ENCODE peak calls at places on chromosomes 1 and 21, in seven cellular contexts. Z is IMR-90, I is fibroblast of the aortic adventitia, N is fibroblast of villous mesenchyme, D is mucosa of descending colon, M is left ventricle myocardium inferior, G is tibial artery. P is an unnamed sample.
A peak's percentile ranks its signal among the peaks of the same experiment; 100 is the strongest.

GRCh38 chr1:110433803-110434202 is 17.1 kb upstream of the PROK1 start:
- DNase-seq in I (peak; percentile 30), D (no peak), M (peak; percentile 47), N (peak; percentile 63), Z (peak; percentile 20), G (no peak), P (peak; percentile 78)

GRCh38 chr1:190474587-190475305 is 2.9 kb downstream of the BRINP3 start:
- DNase-seq in M (no peak), G (no peak), I (peak; percentile 18), N (no peak), D (peak; percentile 59), Z (peak; percentile 3), P (no peak)

GRCh38 chr1:93433407-93433961 is 14.4 kb upstream of the FNBP1L start:
- DNase-seq in N (no peak), G (no peak), M (no peak), D (peak; percentile 37), Z (no peak), I (no peak), P (no peak)

GRCh38 chr21:35796834-35797233 is 263.5 kb downstream of the SETD4 start:
- DNase-seq in M (no peak), D (no peak), N (peak; percentile 9), G (no peak), I (peak; percentile 24), Z (peak; percentile 20), P (peak; percentile 11)

GRCh38 chr1:36884029-36884701 is 150.2 kb downstream of the GRIK3 start:
- DNase-seq in M (no peak), Z (no peak), I (no peak), N (no peak), G (peak; percentile 20), D (no peak), P (no peak)

GRCh38 chr1:216929870-216930582 is 206.8 kb upstream of the ESRRG start:
- DNase-seq in D (no peak), Z (peak; percentile 84), I (no peak), G (no peak), N (no peak), M (no peak), P (peak; percentile 59)

GRCh38 chr1:81044708-81045107 is 756.0 kb upstream of the ADGRL2 start:
- DNase-seq in N (no peak), M (no peak), Z (peak; percentile 5), G (no peak), D (no peak), I (peak; percentile 35), P (no peak)

GRCh38 chr21:37829447-37829846 is 86.8 kb downstream of the KCNJ6 start:
- DNase-seq in N (peak; percentile 26), D (peak; percentile 67), G (no peak), M (no peak), Z (peak; percentile 70), I (peak; percentile 7), P (no peak)

GRCh38 chr1:230160957-230161771 is 94.1 kb downstream of the GALNT2 start:
- DNase-seq in G (no peak), I (no peak), D (no peak), N (no peak), M (no peak), Z (peak; percentile 46), P (no peak)

GRCh38 chr1:113871597-113872113 is at the start of gene PTPN22:
- DNase-seq in M (no peak), I (peak; percentile 50), D (peak; percentile 56), Z (peak; percentile 83), G (no peak), N (peak; percentile 42), P (peak; percentile 83)

GRCh38 chr1:6038603-6039002 is 7.1 kb upstream of the KCNAB2 start:
- DNase-seq in I (no peak), M (no peak), G (no peak), D (no peak), Z (no peak), N (no peak), P (no peak)

GRCh38 chr1:234980657-234981396 is 147.8 kb downstream of the TOMM20 start:
- DNase-seq in D (peak; percentile 64), Z (peak; percentile 97), G (peak; percentile 95), N (peak; percentile 99), I (peak; percentile 97), M (peak; percentile 74), P (peak; percentile 99)

GRCh38 chr1:40802078-40803075 is 18.8 kb downstream of the KCNQ4 start:
- DNase-seq in Z (peak; percentile 59), M (peak; percentile 84), G (peak; percentile 93), N (peak; percentile 72), I (peak; percentile 48), D (peak; percentile 90), P (peak; percentile 83)

GRCh38 chr1:60655799-60656355 is 426.5 kb upstream of the NFIA start:
- DNase-seq in I (no peak), G (no peak), Z (no peak), M (no peak), N (no peak), D (no peak), P (no peak)

GRCh38 chr21:42684109-42684916 is 30.9 kb downstream of the PDE9A start:
- DNase-seq in G (no peak), Z (no peak), N (no peak), M (no peak), I (no peak), D (no peak), P (no peak)

GRCh38 chr1:37932759-37933158 is 14.1 kb downstream of the INPP5B start:
- DNase-seq in Z (peak; percentile 89), M (no peak), N (no peak), G (no peak), I (peak; percentile 34), D (no peak), P (peak; percentile 43)

GRCh38 chr1:147586412-147586811 is 45.1 kb downstream of the BCL9 start:
- DNase-seq in I (no peak), G (no peak), N (no peak), M (no peak), D (no peak), Z (no peak), P (no peak)

GRCh38 chr1:205577874-205578658 is 53.7 kb downstream of the ELK4 start:
- DNase-seq in N (no peak), I (no peak), Z (peak; percentile 82), D (no peak), G (no peak), M (no peak), P (no peak)
- H3K4me3 ChIP-seq in N (no peak overlapping the region), I (no peak overlapping the region), Z (no peak overlapping the region), D (no peak overlapping the region), G (no peak overlapping the region), M (no peak overlapping the region), P (no peak overlapping the region)

GRCh38 chr1:247371801-247372259 is 40.2 kb upstream of the ZNF496 start:
- DNase-seq in I (no peak), M (no peak), G (no peak), N (no peak), D (no peak), Z (no peak), P (no peak)
- TF ChIP-seq CTCF in I (no peak), M (no peak), G (no peak), N (no peak), D (no peak), Z (no peak), P (no peak)

GRCh38 chr1:172143384-172144025 is 277.0 kb upstream of the C1orf105 start:
- DNase-seq in I (peak; percentile 96), Z (peak; percentile 70), M (no peak), D (no peak), N (peak; percentile 78), G (no peak), P (peak; percentile 93)
- H3K4me3 ChIP-seq in I (peak overlapping the region; percentile 91), Z (peak overlapping the region; percentile 65), M (peak overlapping the region; percentile 65), D (no peak overlapping the region), N (peak overlapping the region; percentile 89), G (peak overlapping the region; percentile 70), P (peak overlapping the region; percentile 69)

GRCh38 chr1:74775735-74776134 is 42.8 kb downstream of the TYW3 start:
- DNase-seq in N (no peak), Z (no peak), D (no peak), G (no peak), I (no peak), M (no peak), P (no peak)
- TF ChIP-seq CTCF in N (no peak), Z (peak; percentile 14), D (no peak), G (no peak), I (no peak), M (no peak), P (no peak)

GRCh38 chr1:43300661-43301094 is at the start of gene TIE1:
- DNase-seq in D (peak; percentile 30), Z (no peak), M (peak; percentile 40), I (no peak), G (no peak), N (no peak), P (no peak)
- H3K4me3 ChIP-seq in D (no peak within 1 kb of the TSS), Z (no peak within 1 kb of the TSS), M (peak within 1 kb of the TSS; percentile 65), I (no peak within 1 kb of the TSS), G (peak within 1 kb of the TSS; percentile 18), N (no peak within 1 kb of the TSS), P (no peak within 1 kb of the TSS)

DNA sequence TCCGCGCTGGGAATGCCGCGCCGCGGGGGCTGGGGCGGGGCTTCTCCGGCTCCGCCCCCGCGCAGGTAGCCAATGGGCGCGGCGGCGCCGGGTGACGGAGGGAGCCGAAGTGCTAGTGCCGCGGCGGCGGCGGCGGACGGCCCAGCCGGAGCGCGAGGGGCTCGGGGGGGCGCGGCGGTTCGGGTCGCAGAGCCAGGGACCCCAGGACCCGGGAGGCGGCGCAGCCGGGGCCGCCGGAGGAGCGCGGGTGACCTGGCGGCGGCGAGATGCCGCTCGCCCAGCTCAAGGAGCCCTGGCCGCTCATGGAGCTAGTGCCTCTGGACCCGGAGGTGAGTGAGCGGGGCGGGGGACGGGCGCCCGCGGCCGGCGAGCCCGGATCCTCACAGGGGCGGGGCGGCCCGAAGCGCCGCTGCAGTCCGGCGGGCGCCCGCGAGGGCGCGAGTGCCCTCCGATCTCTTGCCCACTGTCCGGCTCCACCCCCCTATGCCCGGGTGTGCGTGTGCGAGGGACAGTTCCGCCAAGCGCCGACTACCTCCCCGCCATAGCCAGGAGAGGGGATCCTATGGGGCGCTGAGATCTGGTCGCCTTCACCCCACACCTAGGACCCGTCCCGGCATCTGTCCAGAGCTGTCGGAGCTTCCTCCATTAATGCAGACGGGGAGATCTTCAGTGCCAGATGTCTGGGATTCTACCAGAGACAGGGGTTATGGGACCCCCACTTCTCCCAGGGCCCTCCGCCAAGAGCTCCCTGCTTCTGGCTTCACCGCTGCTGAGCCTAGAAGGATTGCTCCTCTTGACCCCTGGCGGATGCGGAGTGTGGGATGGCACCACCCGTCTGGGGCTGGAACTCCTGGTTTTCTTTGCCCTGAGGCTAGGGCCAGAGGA is at the start of gene RPS6KA1:
- DNase-seq in N (peak; percentile 30), Z (peak; percentile 11), I (no peak), G (no peak), D (peak; percentile 85), M (peak; percentile 68), P (peak; percentile 19)
- TF ChIP-seq CTCF in N (no peak), Z (no peak), I (no peak), G (no peak), D (no peak), M (no peak), P (no peak)

DNA sequence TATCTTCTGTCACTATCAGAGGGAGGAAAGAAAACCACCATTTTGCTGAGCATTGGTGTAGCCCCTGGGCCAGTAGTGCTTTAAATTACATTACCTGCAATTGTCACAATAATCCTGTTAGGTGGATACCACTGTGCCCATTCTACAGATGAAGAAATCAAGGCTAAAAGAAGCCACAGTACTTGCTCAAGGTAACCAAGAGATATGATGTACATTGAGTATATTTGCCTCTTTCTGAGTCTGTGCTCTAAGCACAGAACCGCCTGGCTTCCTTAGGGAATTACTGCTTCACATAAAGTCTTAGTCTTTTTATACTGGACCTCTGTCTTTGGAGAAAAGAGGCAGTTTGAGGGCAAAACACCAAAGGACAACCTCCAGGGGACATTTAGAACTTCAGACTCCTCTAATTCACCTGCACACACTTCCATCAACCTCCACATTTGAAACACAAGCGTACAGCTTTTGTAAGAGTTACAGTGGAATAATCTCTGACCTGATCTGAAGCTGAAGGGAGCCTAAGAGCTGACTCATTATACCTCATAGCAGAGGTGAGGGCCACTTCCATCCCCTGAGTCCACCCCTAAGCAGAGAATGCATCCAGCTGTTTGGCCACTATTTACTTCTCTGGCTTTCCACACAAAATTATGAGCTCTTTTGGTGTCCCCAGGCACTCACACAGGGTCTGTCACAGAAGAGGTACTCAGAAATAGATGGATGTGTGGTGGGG is 61.8 kb downstream of the PLPP3 start:
- DNase-seq in D (no peak), N (no peak), G (no peak), I (no peak), Z (no peak), M (no peak), P (peak; percentile 18)
- H3K4me3 ChIP-seq in D (no peak overlapping the region), N (no peak overlapping the region), G (no peak overlapping the region), I (no peak overlapping the region), Z (no peak overlapping the region), M (no peak overlapping the region), P (no peak overlapping the region)

P was measured in choroid plexus epithelial cell.